ENCODE peak calls at places on chromosome 18, in five cellular contexts. One of them, this sample, is unnamed.

GRCh38 chr18:10401489-10401888 is 52.9 kb upstream of the APCDD1 start:
- DNase-seq in left cardiac atrium: no peak
- DNase-seq in A549: no peak
- DNase-seq in RWPE1: peak; percentile 29
- DNase-seq in cerebellum: no peak
- DNase-seq in this sample: peak; percentile 51

GRCh38 chr18:59446012-59446411 is 86.9 kb upstream of the LMAN1 start:
- DNase-seq in left cardiac atrium: no peak
- DNase-seq in A549: no peak
- DNase-seq in RWPE1: no peak
- DNase-seq in cerebellum: no peak
- DNase-seq in this sample: no peak

GRCh38 chr18:73842795-73843394 is 304.7 kb downstream of the FBXO15 start:
- DNase-seq in left cardiac atrium: peak; percentile 29
- DNase-seq in A549: peak; percentile 40
- DNase-seq in RWPE1: peak; percentile 38
- DNase-seq in cerebellum: peak; percentile 29
- DNase-seq in this sample: peak; percentile 56

GRCh38 chr18:24725644-24726043 is 265.2 kb downstream of the HRH4 start:
- DNase-seq in left cardiac atrium: no peak
- DNase-seq in A549: no peak
- DNase-seq in RWPE1: no peak
- DNase-seq in cerebellum: peak; percentile 31
- DNase-seq in this sample: no peak

GRCh38 chr18:63244585-63244984 is 75.0 kb downstream of the BCL2 start:
- DNase-seq in left cardiac atrium: no peak
- DNase-seq in A549: no peak
- DNase-seq in RWPE1: no peak
- DNase-seq in cerebellum: no peak
- DNase-seq in this sample: no peak

GRCh38 chr18:23992119-23992940 is 22.2 kb upstream of the TTC39C start:
- DNase-seq in left cardiac atrium: peak; percentile 40
- DNase-seq in A549: no peak
- DNase-seq in RWPE1: peak; percentile 55
- DNase-seq in cerebellum: peak; percentile 83
- DNase-seq in this sample: peak; percentile 69

GRCh38 chr18:26813043-26813442 is 52.5 kb downstream of the AQP4 start:
- DNase-seq in left cardiac atrium: no peak
- DNase-seq in A549: peak; percentile 66
- DNase-seq in RWPE1: peak; percentile 13
- DNase-seq in cerebellum: peak; percentile 7
- DNase-seq in this sample: peak; percentile 88

GRCh38 chr18:73153271-73153670 is 285.5 kb upstream of the NETO1 start:
- DNase-seq in left cardiac atrium: no peak
- DNase-seq in A549: no peak
- DNase-seq in RWPE1: peak; percentile 18
- DNase-seq in cerebellum: no peak
- DNase-seq in this sample: peak; percentile 47

GRCh38 chr18:52175406-52175805 is 164.6 kb upstream of the DCC start:
- DNase-seq in left cardiac atrium: no peak
- DNase-seq in A549: no peak
- DNase-seq in RWPE1: peak; percentile 17
- DNase-seq in cerebellum: no peak
- DNase-seq in this sample: peak; percentile 35

GRCh38 chr18:35345460-35345921 is 1.3 kb upstream of the ZNF24 start:
- DNase-seq in left cardiac atrium: no peak
- DNase-seq in A549: no peak
- DNase-seq in RWPE1: no peak
- DNase-seq in cerebellum: peak; percentile 9
- DNase-seq in this sample: peak; percentile 33

GRCh38 chr18:24677011-24677410 is 216.6 kb downstream of the HRH4 start:
- DNase-seq in left cardiac atrium: no peak
- DNase-seq in A549: no peak
- DNase-seq in RWPE1: no peak
- DNase-seq in cerebellum: no peak
- DNase-seq in this sample: no peak

GRCh38 chr18:79117380-79117779 is 48.2 kb downstream of the ATP9B start:
- DNase-seq in left cardiac atrium: no peak
- DNase-seq in A549: no peak
- DNase-seq in RWPE1: no peak
- DNase-seq in cerebellum: no peak
- DNase-seq in this sample: no peak

GRCh38 chr18:11747286-11747685 is 58.2 kb downstream of the GNAL start:
- DNase-seq in left cardiac atrium: no peak
- DNase-seq in A549: no peak
- DNase-seq in RWPE1: no peak
- DNase-seq in cerebellum: no peak
- DNase-seq in this sample: no peak

This sample was measured in NCI-H1417.